ENCODE peak calls at places on chromosomes 13 and 19, in six cellular contexts. One of them, this sample, is unnamed.

GRCh38 chr13:59531571-59532091 is 632.1 kb downstream of the DIAPH3 start:
- DNase-seq in cardiac muscle cell: peak; percentile 93
- DNase-seq in BJ: no peak
- DNase-seq in HS-5: no peak
- DNase-seq in NCI-H1694: no peak
- DNase-seq in Kasumi-1: peak; percentile 92
- DNase-seq in this sample: peak; percentile 68

GRCh38 chr13:21822029-21822428 is 151.2 kb downstream of the FGF9 start:
- DNase-seq in BJ: no peak
- DNase-seq in HS-5: no peak
- DNase-seq in NCI-H1694: no peak
- DNase-seq in cardiac muscle cell: no peak
- DNase-seq in Kasumi-1: no peak
- DNase-seq in this sample: no peak

GRCh38 chr13:44078806-44079378 is 199.2 kb downstream of the LACC1 start:
- DNase-seq in cardiac muscle cell: no peak
- DNase-seq in NCI-H1694: no peak
- DNase-seq in Kasumi-1: no peak
- DNase-seq in BJ: no peak
- DNase-seq in HS-5: no peak
- DNase-seq in this sample: no peak

GRCh38 chr13:94966380-94966779 is 254.0 kb upstream of the SOX21 start:
- DNase-seq in BJ: no peak
- DNase-seq in HS-5: no peak
- DNase-seq in Kasumi-1: no peak
- DNase-seq in cardiac muscle cell: no peak
- DNase-seq in NCI-H1694: no peak
- DNase-seq in this sample: no peak

GRCh38 chr13:26219726-26220125 is 2.4 kb downstream of the RNF6 start:
- DNase-seq in HS-5: no peak
- DNase-seq in Kasumi-1: no peak
- DNase-seq in BJ: peak; percentile 11
- DNase-seq in NCI-H1694: no peak
- DNase-seq in cardiac muscle cell: no peak
- DNase-seq in this sample: no peak

GRCh38 chr13:28954810-28955209 is 134.7 kb downstream of the MTUS2 start:
- DNase-seq in cardiac muscle cell: no peak
- DNase-seq in BJ: no peak
- DNase-seq in Kasumi-1: no peak
- DNase-seq in HS-5: no peak
- DNase-seq in NCI-H1694: no peak
- DNase-seq in this sample: no peak

GRCh38 chr13:72643339-72643989 is 84.0 kb downstream of the MZT1 start:
- DNase-seq in cardiac muscle cell: peak; percentile 66
- DNase-seq in Kasumi-1: peak; percentile 49
- DNase-seq in BJ: no peak
- DNase-seq in NCI-H1694: peak; percentile 15
- DNase-seq in HS-5: no peak
- DNase-seq in this sample: no peak

GRCh38 chr13:30868806-30869470 is 37.1 kb upstream of the MEDAG start:
- DNase-seq in BJ: no peak
- DNase-seq in HS-5: no peak
- DNase-seq in Kasumi-1: no peak
- DNase-seq in cardiac muscle cell: no peak
- DNase-seq in NCI-H1694: no peak
- DNase-seq in this sample: no peak

GRCh38 chr13:24341439-24341838 is 32.1 kb downstream of the C1QTNF9 start:
- DNase-seq in cardiac muscle cell: no peak
- DNase-seq in Kasumi-1: no peak
- DNase-seq in NCI-H1694: no peak
- DNase-seq in BJ: no peak
- DNase-seq in HS-5: peak; percentile 5
- DNase-seq in this sample: no peak

GRCh38 chr19:29269641-29270040 is 56.7 kb upstream of the UQCRFS1 start:
- DNase-seq in NCI-H1694: no peak
- DNase-seq in HS-5: no peak
- DNase-seq in Kasumi-1: no peak
- DNase-seq in BJ: no peak
- DNase-seq in cardiac muscle cell: no peak
- DNase-seq in this sample: peak; percentile 26

This sample was measured in H9.